ENCODE peak calls at places on chromosomes 13 and 19, in ten cellular contexts. F is colonic mucosa; K is germinal center; Z is T follicular helper cell; H is glomerular endothelial cell; C is AG04449; G is omental fat pad; X is stimulated activated naive CD8-positive, alpha-beta T cell treated with anti-CD3 and anti-CD28 coated beads, Interleukin-15, Interleukin-2, amounts not matched to agents 100 U/mL and 50 U/mL, for 24 hours; M is left cardiac atrium; P is stimulated activated CD4-positive, alpha-beta T cell treated with anti-CD3 and anti-CD28 coated beads, TNF-alpha, amount 100 ng/mL, for 1 hour. S is an unnamed sample.

GRCh38 chr13:51739403-51740112 is 64.4 kb downstream of the DHRS12 start:
- DNase-seq in C (no peak), M (no peak), X (no peak), K (no peak), G (no peak), P (no peak), H (no peak), F (no peak), Z (no peak), S (no peak)

GRCh38 chr13:59261928-59262488 is 901.7 kb downstream of the DIAPH3 start:
- DNase-seq in K (no peak), X (no peak), F (no peak), G (no peak), H (no peak), C (no peak), P (no peak), M (no peak), Z (no peak), S (no peak)

GRCh38 chr19:47523473-47523872 is 8.6 kb upstream of the NAPA start:
- DNase-seq in M (no peak), F (peak; percentile 57), G (no peak), K (no peak), H (no peak), Z (no peak), C (no peak), X (no peak), P (no peak), S (no peak)

GRCh38 chr13:102707465-102707864 is 12.6 kb upstream of the METTL21C start:
- DNase-seq in K (no peak), M (no peak), G (no peak), X (no peak), C (peak; percentile 90), Z (no peak), H (peak; percentile 60), P (no peak), F (no peak), S (peak; percentile 94)

GRCh38 chr13:51643882-51644281 is 59.6 kb downstream of the WDFY2 start:
- DNase-seq in Z (no peak), G (no peak), H (no peak), P (no peak), X (no peak), M (no peak), F (no peak), C (peak; percentile 76), K (no peak), S (peak; percentile 64)

GRCh38 chr19:3186891-3187661 is 1.3 kb downstream of the NCLN start:
- DNase-seq in P (no peak), Z (no peak), F (no peak), X (no peak), G (no peak), H (no peak), C (no peak), M (peak; percentile 15), K (no peak), S (no peak)

GRCh38 chr13:113623491-113624234 is 34.3 kb downstream of the ATP4B start:
- DNase-seq in M (no peak), G (no peak), P (no peak), Z (no peak), F (no peak), H (no peak), C (no peak), X (no peak), K (no peak), S (no peak)

GRCh38 chr13:114012921-114013320 is 39.0 kb upstream of the C13orf46 start:
- DNase-seq in Z (no peak), M (peak; percentile 4), H (no peak), X (no peak), K (no peak), F (no peak), P (no peak), G (no peak), C (no peak), S (no peak)

GRCh38 chr13:36297600-36298338 is at the start of gene CCDC169:
- DNase-seq in K (peak; percentile 13), P (peak; percentile 9), X (peak; percentile 71), H (no peak), Z (peak; percentile 42), M (peak; percentile 76), G (peak; percentile 50), C (no peak), F (peak; percentile 68), S (no peak)